ENCODE peak calls at places on chromosomes 4 and X, in eight cellular contexts. T is adipocyte; K is AG04450; G is transverse colon; S is gastrocnemius medialis; C is lower lobe of right lung; V is tibial nerve; I is CD8-positive, alpha-beta memory T cell. X is an unnamed sample. For H3K9me3, the result is how much of the 10 kb centered on the place peaks cover.

GRCh38 chr4:18480342-18480741 is 458.8 kb upstream of the LCORL start:
- DNase-seq in T (no peak), K (no peak), G (no peak), S (no peak), C (no peak), V (no peak), I (no peak), X (no peak)

GRCh38 chrX:72026341-72027023 is 105.2 kb downstream of the RTL5 start:
- DNase-seq in T (no peak), K (no peak), G (no peak), S (no peak), C (no peak), V (no peak), I (no peak), X (no peak)

GRCh38 chr4:161767116-161767515 is 396.7 kb downstream of the FSTL5 start:
- DNase-seq in T (peak), K (no peak), G (no peak), S (no peak), C (no peak), V (no peak), I (no peak), X (no peak)

GRCh38 chr4:99062120-99062519 is 26.5 kb downstream of the ADH5 start:
- DNase-seq in T (no peak), K (no peak), G (no peak), S (peak), C (no peak), V (no peak), I (no peak), X (no peak)

GRCh38 chr4:142474398-142475087 is 371.6 kb downstream of the INPP4B start:
- DNase-seq in T (no peak), K (no peak), G (no peak), S (no peak), C (no peak), V (no peak), I (no peak), X (no peak)

GRCh38 chr4:84582302-84582987 is 482 bp upstream of the CDS1 start:
- DNase-seq in T (peak), K (no peak), G (peak), S (peak), C (peak), V (peak), I (peak), X (peak)

GRCh38 chr4:126267689-126268088 is 952.9 kb downstream of the FAT4 start:
- DNase-seq in T (peak), K (no peak), G (no peak), S (no peak), C (no peak), V (no peak), I (no peak), X (no peak)

GRCh38 chrX:94400488-94400887 is 726.5 kb downstream of the FAM133A start:
- DNase-seq in T (no peak), K (no peak), G (no peak), S (no peak), C (no peak), V (no peak), I (no peak), X (no peak)

GRCh38 chrX:85004255-85004654 is 578 bp downstream of the APOOL start:
- DNase-seq in T (peak), K (no peak), G (no peak), S (no peak), C (no peak), V (no peak), I (no peak), X (no peak)

GRCh38 chr4:110108470-110108869 is 89.9 kb downstream of the ELOVL6 start:
- DNase-seq in T (no peak), K (no peak), G (no peak), S (no peak), C (no peak), V (no peak), I (no peak), X (no peak)

GRCh38 chr4:120977435-120977997 is 55.0 kb upstream of the PRDM5 start:
- DNase-seq in T (peak), K (peak), G (peak), S (no peak), C (no peak), V (no peak), I (peak), X (no peak)

GRCh38 chr4:162866565-162866964 is 300.1 kb downstream of the NAF1 start:
- DNase-seq in T (no peak), K (no peak), G (no peak), S (no peak), C (no peak), V (no peak), I (no peak), X (no peak)

GRCh38 chr4:122826596-122827257 is at the start of gene FGF2:
- DNase-seq in T (peak), K (no peak), G (peak), S (peak), C (peak), V (peak), I (no peak), X (no peak)

GRCh38 chrX:69050051-69050785 is 115.0 kb downstream of the PJA1 start:
- DNase-seq in T (no peak), K (no peak), G (no peak), S (no peak), C (no peak), V (no peak), I (no peak), X (no peak)

GRCh38 chrX:12249997-12250396 is 111.7 kb downstream of the FRMPD4 start:
- DNase-seq in T (no peak), K (no peak), G (no peak), S (no peak), C (no peak), V (no peak), I (no peak), X (no peak)

GRCh38 chr4:21470531-21470930 is 478.0 kb downstream of the KCNIP4 start:
- DNase-seq in T (peak), K (no peak), G (no peak), S (no peak), C (no peak), V (no peak), I (no peak), X (no peak)

GRCh38 chr4:80042821-80043220 is 30.2 kb downstream of the ANTXR2 start:
- DNase-seq in T (no peak), K (no peak), G (no peak), S (no peak), C (no peak), V (no peak), I (no peak), X (no peak)

GRCh38 chrX:13005671-13006473 is 31.0 kb downstream of the TMSB4X start:
- DNase-seq in T (no peak), K (no peak), G (no peak), S (no peak), C (no peak), V (no peak), I (no peak), X (no peak)

GRCh38 chrX:15128838-15129237 is 141.0 kb downstream of the ASB9 start:
- DNase-seq in T (no peak), K (no peak), G (no peak), S (no peak), C (no peak), V (no peak), I (no peak), X (no peak)

GRCh38 chr4:140995058-140995457 is 138.2 kb downstream of the RNF150 start:
- DNase-seq in T (peak), K (no peak), G (no peak), S (no peak), C (no peak), V (no peak), I (no peak), X (no peak)

GRCh38 chr4:108171541-108172230 is 3.0 kb upstream of the LEF1 start:
- DNase-seq in T (peak), K (no peak), G (no peak), S (no peak), C (no peak), V (no peak), I (peak), X (peak)

GRCh38 chr4:53647547-53647946 is 56.3 kb upstream of the LNX1 start:
- DNase-seq in T (no peak), K (no peak), G (no peak), S (no peak), C (no peak), V (no peak), I (no peak), X (no peak)

GRCh38 chrX:68718443-68718820 is 71.0 kb downstream of the STARD8 start:
- DNase-seq in T (no peak), K (no peak), G (no peak), S (no peak), C (no peak), V (no peak), I (no peak), X (no peak)

GRCh38 chr4:176400816-176401461 is 81.2 kb downstream of the SPCS3 start:
- DNase-seq in T (peak), K (no peak), G (no peak), S (no peak), C (no peak), V (no peak), I (no peak), X (no peak)

GRCh38 chr4:39950861-39951481 is 26.7 kb downstream of the PDS5A start:
- DNase-seq in T (peak), K (no peak), G (no peak), S (no peak), C (no peak), V (no peak), I (no peak), X (no peak)

GRCh38 chr4:88958080-88958479 is 98.9 kb downstream of the FAM13A start:
- DNase-seq in T (no peak), K (no peak), G (no peak), S (no peak), C (no peak), V (no peak), I (no peak), X (no peak)

GRCh38 chr4:149896428-149896827 is 80.8 kb upstream of the IQCM start:
- DNase-seq in T (peak), K (no peak), G (no peak), S (no peak), C (no peak), V (no peak), I (no peak), X (no peak)

GRCh38 chr4:94171616-94172015 is 36.0 kb upstream of the SMARCAD1 start:
- DNase-seq in T (peak), K (no peak), G (no peak), S (no peak), C (no peak), V (no peak), I (no peak), X (no peak)

GRCh38 chr4:28490669-28491068 is 1630.0 kb downstream of the STIM2 start:
- DNase-seq in T (no peak), K (no peak), G (no peak), S (no peak), C (no peak), V (no peak), I (no peak), X (no peak)

GRCh38 chrX:72110051-72110926 is 21.4 kb downstream of the RTL5 start:
- DNase-seq in T (no peak), K (no peak), G (no peak), S (no peak), C (no peak), V (no peak), I (no peak), X (no peak)

GRCh38 chr4:13548059-13548983 is 4.0 kb upstream of the NKX3-2 start:
- DNase-seq in T (no peak), K (no peak), G (no peak), S (no peak), C (no peak), V (no peak), I (no peak), X (no peak)

GRCh38 chrX:46551494-46552128 is 6.4 kb upstream of the ZNF674 start:
- DNase-seq in T (peak), K (no peak), G (no peak), S (no peak), C (no peak), V (no peak), I (no peak), X (no peak)

GRCh38 chr4:87521757-87522374 is 7.3 kb downstream of the SPARCL1 start:
- DNase-seq in T (no peak), K (no peak), G (no peak), S (no peak), C (no peak), V (no peak), I (no peak), X (no peak)

GRCh38 chr4:90028460-90028859 is 98.7 kb upstream of the CCSER1 start:
- DNase-seq in T (no peak), K (no peak), G (no peak), S (no peak), C (no peak), V (no peak), I (no peak), X (no peak)

GRCh38 chr4:77711469-77711868 is 105.8 kb downstream of the CXCL13 start:
- DNase-seq in T (no peak), K (no peak), G (no peak), S (no peak), C (no peak), V (no peak), I (no peak), X (no peak)

GRCh38 chrX:9339603-9340569 is 125.0 kb upstream of the TBL1X start:
- DNase-seq in T (no peak), K (no peak), G (peak), S (peak), C (no peak), V (peak), I (peak), X (peak)

GRCh38 chr4:22991576-22991975 is 298.8 kb downstream of the GBA3 start:
- DNase-seq in T (no peak), K (no peak), G (no peak), S (no peak), C (no peak), V (no peak), I (no peak), X (no peak)

GRCh38 chr4:22986262-22986661 is 293.5 kb downstream of the GBA3 start:
- DNase-seq in T (no peak), K (no peak), G (no peak), S (no peak), C (no peak), V (no peak), I (no peak), X (no peak)

GRCh38 chr4:22986881-22987280 is 294.1 kb downstream of the GBA3 start:
- DNase-seq in T (no peak), K (no peak), G (no peak), S (no peak), C (no peak), V (no peak), I (no peak), X (no peak)

GRCh38 chr4:22987861-22988260 is 295.1 kb downstream of the GBA3 start:
- DNase-seq in T (no peak), K (no peak), G (no peak), S (peak), C (no peak), V (no peak), I (no peak), X (no peak)

DNA sequence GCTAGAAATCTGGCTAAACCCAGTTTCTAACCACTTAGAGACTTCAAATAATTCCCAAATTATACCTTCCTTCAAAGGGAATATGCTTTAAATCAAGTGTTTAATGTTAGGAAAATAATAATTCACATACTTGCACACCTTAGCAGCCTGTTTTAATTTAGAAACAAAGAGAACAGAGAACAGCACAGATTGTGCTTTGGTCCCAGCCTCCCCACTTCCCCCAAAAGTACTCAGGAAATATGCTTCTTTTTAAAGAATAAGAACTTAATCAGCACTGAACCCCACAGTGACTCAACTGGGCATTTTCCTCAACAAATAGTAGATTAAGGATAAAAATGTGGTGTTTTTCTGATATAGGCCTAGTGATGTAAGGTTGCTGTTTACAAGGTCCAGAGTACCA is 295.8 kb downstream of the GBA3 start:
- DNase-seq in T (no peak), K (no peak), G (no peak), S (no peak), C (no peak), V (no peak), I (no peak), X (no peak)
- H3K9me3 ChIP-seq in T (under half), K (under half), G (under half), S (under half), C (under half), V (under half), I (under half), X (under half)

GRCh38 chr4:101621120-101621519 is 169.4 kb upstream of the BANK1 start:
- DNase-seq in T (peak), K (no peak), G (no peak), S (no peak), C (no peak), V (no peak), I (no peak), X (no peak)
- H3K9me3 ChIP-seq in T (under half), K (under half), G (under half), S (under half), C (under half), V (under half), I (under half), X (under half)

GRCh38 chr4:19736968-19737756 is 514.5 kb upstream of the SLIT2 start:
- DNase-seq in T (no peak), K (no peak), G (no peak), S (no peak), C (no peak), V (no peak), I (no peak), X (no peak)

GRCh38 chr4:19735012-19735411 is 516.7 kb upstream of the SLIT2 start:
- DNase-seq in T (peak), K (no peak), G (no peak), S (no peak), C (no peak), V (no peak), I (no peak), X (no peak)

GRCh38 chr4:19739101-19739651 is 512.5 kb upstream of the SLIT2 start:
- DNase-seq in T (peak), K (peak), G (no peak), S (no peak), C (no peak), V (no peak), I (no peak), X (no peak)
- H3K9me3 ChIP-seq in T (under half), K (under half), G (under half), S (under half), C (under half), V (under half), I (under half), X (under half)

GRCh38 chrX:40154853-40155616 is 57.3 kb upstream of the BCOR start:
- DNase-seq in T (peak), K (no peak), G (peak), S (peak), C (peak), V (no peak), I (no peak), X (no peak)

GRCh38 chrX:40155617-40156471 is 58.1 kb upstream of the BCOR start:
- DNase-seq in T (no peak), K (no peak), G (no peak), S (no peak), C (no peak), V (no peak), I (peak), X (no peak)

GRCh38 chrX:40158036-40158706 is 60.4 kb upstream of the BCOR start:
- DNase-seq in T (peak), K (no peak), G (no peak), S (no peak), C (peak), V (no peak), I (peak), X (peak)

GRCh38 chrX:40156472-40157227 is 58.9 kb upstream of the BCOR start:
- DNase-seq in T (no peak), K (no peak), G (no peak), S (no peak), C (no peak), V (no peak), I (no peak), X (no peak)

DNA sequence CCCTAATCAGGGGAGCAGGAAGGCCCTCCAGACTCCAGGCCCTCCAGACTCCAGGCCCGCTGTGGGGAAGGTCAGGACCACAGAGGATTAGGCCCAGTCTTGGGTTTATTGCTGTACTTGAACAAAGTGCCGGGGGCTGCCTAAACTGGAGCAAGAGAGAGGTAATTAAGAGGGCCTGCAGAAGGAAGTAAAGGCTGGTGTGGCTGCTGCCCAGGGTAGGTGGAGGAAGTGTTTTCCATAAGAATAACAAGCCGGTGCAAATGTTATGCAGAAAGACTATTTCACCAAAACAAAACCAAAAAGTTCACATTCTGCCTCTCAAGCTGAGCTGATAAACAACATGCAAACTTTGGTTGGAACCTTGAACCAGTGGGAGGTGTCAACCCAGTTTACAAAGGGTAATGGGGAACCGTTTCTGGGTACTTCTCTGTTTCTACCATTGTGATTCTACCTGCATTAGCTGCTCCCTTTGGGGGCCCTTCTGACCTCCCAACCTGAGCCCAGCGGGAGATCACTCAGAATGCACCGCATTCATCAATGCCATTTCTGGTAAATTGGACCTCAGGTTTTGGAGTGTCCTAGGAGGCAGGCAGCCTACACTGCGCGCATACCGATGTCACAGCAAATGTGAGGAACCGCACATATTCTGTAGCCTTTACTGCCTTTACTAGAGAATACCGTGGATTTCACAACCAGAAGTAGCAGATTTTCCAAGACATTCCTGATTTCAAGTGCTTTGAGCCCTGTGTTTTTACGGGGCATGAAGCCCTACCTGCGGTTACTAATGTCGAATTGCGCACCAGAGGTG is 59.7 kb upstream of the BCOR start:
- DNase-seq in T (no peak), K (no peak), G (no peak), S (no peak), C (no peak), V (no peak), I (no peak), X (no peak)
- H3K9me3 ChIP-seq in T (under half), K (under half), G (under half), S (under half), C (under half), V (under half), I (under half), X (under half)

GRCh38 chrX:55624403-55624802 is 1.2 kb downstream of the FOXR2 start:
- DNase-seq in T (no peak), K (no peak), G (no peak), S (no peak), C (no peak), V (no peak), I (no peak), X (no peak)
- H3K9me3 ChIP-seq in T (under half), K (under half), G (under half), S (under half), C (under half), V (under half), I (under half), X (under half)

GRCh38 chrX:40151211-40152172 is 53.7 kb upstream of the BCOR start:
- DNase-seq in T (no peak), K (no peak), G (no peak), S (peak), C (peak), V (no peak), I (no peak), X (no peak)

GRCh38 chrX:40152173-40152705 is 54.5 kb upstream of the BCOR start:
- DNase-seq in T (no peak), K (no peak), G (peak), S (peak), C (peak), V (no peak), I (peak), X (no peak)

GRCh38 chrX:40152706-40153334 is 55.1 kb upstream of the BCOR start:
- DNase-seq in T (peak), K (no peak), G (peak), S (peak), C (peak), V (no peak), I (no peak), X (no peak)

GRCh38 chrX:40154229-40154852 is 56.6 kb upstream of the BCOR start:
- DNase-seq in T (peak), K (no peak), G (no peak), S (peak), C (no peak), V (no peak), I (no peak), X (no peak)

GRCh38 chrX:40153335-40154221 is 55.8 kb upstream of the BCOR start:
- DNase-seq in T (peak), K (no peak), G (peak), S (peak), C (peak), V (no peak), I (peak), X (peak)
- H3K9me3 ChIP-seq in T (under half), K (under half), G (under half), S (under half), C (under half), V (under half), I (under half), X (under half)

DNA sequence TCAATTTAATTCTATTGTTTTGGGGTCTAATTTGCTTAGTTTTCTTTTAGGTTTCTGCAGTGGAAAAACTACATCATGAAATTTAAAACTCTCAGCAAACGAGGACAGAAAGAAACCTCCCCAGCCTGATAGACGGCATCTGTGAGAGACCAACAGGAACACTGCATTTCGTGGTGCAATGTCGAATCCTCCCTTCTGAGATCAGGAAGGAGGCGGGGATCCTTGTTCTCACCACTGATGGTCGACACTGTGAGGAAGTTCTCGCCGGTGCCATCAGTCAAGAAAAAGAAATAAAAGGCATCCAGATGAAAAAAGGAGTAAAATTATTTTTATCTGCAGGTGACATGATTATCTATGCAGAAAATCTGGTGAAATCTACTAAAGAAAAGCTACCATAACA is 16.5 kb downstream of the GAK start:
- DNase-seq in T (no peak), K (no peak), G (no peak), S (no peak), C (peak), V (no peak), I (peak), X (no peak)
- H3K9me3 ChIP-seq in T (under half), K (under half), G (under half), S (under half), C (under half), V (under half), I (under half), X (under half)